ENCODE peak calls at places on chromosomes 4 and X, in ten cellular contexts. F, E, S, C, B, O, L, D, T and V are unnamed samples.

GRCh38 chrX:50881028-50881427 is 29.5 kb upstream of the BMP15 start:
- DNase-seq in F (no peak), E (peak), S (no peak), C (no peak), B (no peak), O (no peak), L (no peak), D (no peak), T (no peak), V (no peak)

GRCh38 chr4:124202106-124202505 is 510.4 kb downstream of the ANKRD50 start:
- DNase-seq in F (peak), E (peak), S (no peak), C (no peak), B (no peak), O (no peak), L (no peak), D (peak), T (no peak), V (no peak)

GRCh38 chr4:742742-743311 is 37.2 kb downstream of the PCGF3 start:
- DNase-seq in F (peak), E (peak), S (no peak), C (peak), B (no peak), O (no peak), L (peak), D (no peak), T (no peak), V (no peak)

GRCh38 chr4:56301181-56302076 is 85.9 kb downstream of the AASDH start:
- DNase-seq in F (peak), E (peak), S (peak), C (peak), B (peak), O (peak), L (peak), D (peak), T (peak), V (peak)

GRCh38 chrX:82961129-82961528 is 547.0 kb upstream of the POU3F4 start:
- DNase-seq in F (no peak), E (no peak), S (no peak), C (no peak), B (no peak), O (no peak), L (no peak), D (no peak), T (no peak), V (no peak)

GRCh38 chr4:142817442-142817841 is 28.7 kb downstream of the INPP4B start:
- DNase-seq in F (peak), E (no peak), S (no peak), C (no peak), B (peak), O (peak), L (no peak), D (peak), T (peak), V (peak)

GRCh38 chrX:3286196-3286920 is 60.1 kb downstream of the MXRA5 start:
- DNase-seq in F (peak), E (peak), S (no peak), C (no peak), B (peak), O (no peak), L (no peak), D (no peak), T (peak), V (no peak)

GRCh38 chr4:830776-831482 is 5.0 kb upstream of the CPLX1 start:
- DNase-seq in F (no peak), E (no peak), S (no peak), C (peak), B (no peak), O (no peak), L (no peak), D (peak), T (no peak), V (no peak)

GRCh38 chrX:49273181-49273727 is 3.7 kb downstream of the PPP1R3F start:
- DNase-seq in F (no peak), E (no peak), S (no peak), C (no peak), B (no peak), O (no peak), L (no peak), D (no peak), T (no peak), V (no peak)

DNA sequence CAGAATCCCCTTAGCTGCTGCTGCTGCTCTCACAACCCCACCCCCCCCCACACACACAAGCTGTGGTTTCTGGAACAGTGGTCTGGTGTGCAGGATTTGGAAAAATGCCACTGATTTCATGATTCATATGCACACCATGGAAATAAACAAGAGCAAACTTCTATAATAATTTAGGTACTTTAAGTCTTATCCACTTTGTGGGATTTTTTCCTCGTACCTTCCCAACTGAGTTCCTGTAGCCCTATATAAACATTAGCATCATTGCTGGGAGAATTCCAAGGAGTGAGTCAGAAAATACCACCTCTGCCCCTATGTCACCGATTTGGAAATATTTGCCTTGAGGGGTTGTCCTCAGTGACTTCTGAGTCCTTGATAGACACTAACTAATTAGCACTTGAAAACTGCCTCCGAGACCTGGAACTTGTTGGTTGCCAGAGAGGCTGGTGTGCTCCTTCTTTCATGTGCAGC is 61.6 kb downstream of the CPE start:
- DNase-seq in F (peak), E (peak), S (no peak), C (no peak), B (peak), O (no peak), L (peak), D (no peak), T (no peak), V (peak)
- H3K4me3 ChIP-seq in F (no peak), E (no peak), S (no peak), C (no peak), B (no peak), O (no peak), L (no peak), D (peak), T (no peak), V (no peak)

DNA sequence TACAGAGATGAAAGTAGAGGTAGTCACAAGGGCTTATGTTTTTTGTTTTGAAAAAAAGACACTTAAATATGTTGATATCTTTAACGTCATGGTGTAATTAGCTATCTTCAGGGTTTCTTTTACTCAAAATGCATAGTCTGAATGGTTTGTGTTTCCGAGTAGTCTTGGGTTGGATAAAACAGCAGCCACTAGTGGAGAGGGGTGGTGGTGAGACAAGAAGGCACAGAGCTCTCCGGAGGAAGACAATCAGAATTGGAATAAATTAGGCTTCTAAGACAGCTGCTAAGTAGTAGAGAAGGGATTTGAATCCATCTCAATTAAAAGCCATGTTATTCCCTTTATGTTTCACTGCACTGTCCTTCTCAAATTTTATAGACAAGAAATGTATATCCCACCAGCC is 240.4 kb upstream of the VEGFC start:
- DNase-seq in F (no peak), E (no peak), S (no peak), C (no peak), B (no peak), O (no peak), L (no peak), D (no peak), T (no peak), V (no peak)
- TF ChIP-seq CTCF in F (no peak), E (no peak), S (no peak), C (no peak), B (no peak), O (no peak), L (no peak), D (no peak), T (no peak), V (peak)

GRCh38 chr4:25835384-25835783 is 27.4 kb downstream of the SEL1L3 start:
- DNase-seq in F (no peak), E (no peak), S (no peak), C (no peak), B (no peak), O (no peak), L (no peak), D (no peak), T (no peak), V (no peak)
- H3K4me3 ChIP-seq in F (no peak), E (no peak), S (no peak), C (no peak), B (no peak), O (no peak), L (no peak), D (no peak), T (no peak), V (no peak)

DNA sequence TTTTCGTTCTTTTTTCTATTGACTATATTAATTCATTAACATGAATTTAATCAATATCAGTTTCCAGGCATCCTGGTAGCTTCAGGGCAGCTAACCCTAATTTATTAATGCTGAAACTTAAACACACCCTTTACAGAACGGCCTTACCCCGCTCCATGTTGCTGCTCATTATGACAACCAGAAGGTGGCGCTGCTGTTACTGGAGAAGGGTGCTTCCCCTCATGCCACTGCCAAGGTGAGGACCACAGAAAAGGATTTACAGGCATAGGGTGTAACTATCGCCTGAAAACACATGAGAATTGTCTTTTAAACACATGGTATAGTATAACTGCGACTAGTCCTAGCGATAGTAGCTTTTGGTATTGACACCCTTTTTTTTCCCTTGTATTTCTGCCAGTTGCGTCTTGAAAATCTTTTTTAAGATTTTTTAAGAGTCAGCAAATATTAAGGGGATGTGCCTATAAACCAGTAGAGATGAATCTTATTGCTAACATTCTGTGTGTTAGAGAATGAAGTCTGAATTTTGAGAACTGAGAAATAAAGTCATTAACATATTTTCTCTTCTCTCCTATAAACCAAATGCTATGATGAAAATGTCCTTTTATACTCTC is 229.0 kb downstream of the ANK2 start:
- DNase-seq in F (peak), E (peak), S (peak), C (peak), B (peak), O (no peak), L (peak), D (peak), T (no peak), V (no peak)
- TF ChIP-seq CTCF in F (peak), E (peak), S (peak), C (peak), B (peak), O (peak), L (peak), D (peak), T (peak), V (peak)

GRCh38 chrX:31265383-31265782 is 193.5 kb upstream of the FTHL17 start:
- DNase-seq in F (no peak), E (no peak), S (no peak), C (no peak), B (no peak), O (no peak), L (no peak), D (no peak), T (no peak), V (no peak)

GRCh38 chrX:31271615-31272471 is 200.0 kb upstream of the FTHL17 start:
- DNase-seq in F (peak), E (no peak), S (no peak), C (no peak), B (no peak), O (no peak), L (no peak), D (no peak), T (no peak), V (no peak)

GRCh38 chrX:31269914-31270313 is 198.1 kb upstream of the FTHL17 start:
- DNase-seq in F (no peak), E (no peak), S (no peak), C (no peak), B (no peak), O (no peak), L (no peak), D (no peak), T (no peak), V (no peak)

GRCh38 chrX:31268359-31268758 is 196.5 kb upstream of the FTHL17 start:
- DNase-seq in F (peak), E (no peak), S (no peak), C (no peak), B (no peak), O (no peak), L (no peak), D (no peak), T (no peak), V (no peak)

GRCh38 chrX:31266172-31267076 is 194.6 kb upstream of the FTHL17 start:
- DNase-seq in F (no peak), E (peak), S (no peak), C (peak), B (no peak), O (no peak), L (no peak), D (peak), T (no peak), V (no peak)
- H3K4me3 ChIP-seq in F (peak), E (peak), S (peak), C (peak), B (peak), O (peak), L (peak), D (peak), T (peak), V (peak)

GRCh38 chr4:42995343-42995944 is 102.9 kb downstream of the GRXCR1 start:
- DNase-seq in F (peak), E (peak), S (peak), C (no peak), B (peak), O (no peak), L (peak), D (no peak), T (no peak), V (peak)
- TF ChIP-seq CTCF in F (peak), E (peak), S (peak), C (peak), B (peak), O (peak), L (peak), D (peak), T (peak), V (peak)